ENCODE peak calls at places on chromosomes 6 and 20, in six cellular contexts. S, H, Z, N, R and A are unnamed samples.

GRCh38 chr6:85113934-85114582 is 335.8 kb upstream of the NT5E start:
- DNase-seq in S (no peak), R (no peak), N (no peak), Z (no peak), H (no peak), A (peak; percentile 63)

GRCh38 chr20:53611449-53611894 is 17.8 kb upstream of the ZNF217 start:
- DNase-seq in S (peak; percentile 43), R (no peak), H (peak; percentile 24), N (no peak), Z (peak; percentile 78), A (peak; percentile 97)

GRCh38 chr20:57523782-57524181 is 1.2 kb downstream of the CTCFL start:
- DNase-seq in S (no peak), R (no peak), H (no peak), Z (no peak), N (no peak), A (no peak)

GRCh38 chr6:125302840-125303511 is 1.2 kb upstream of the HDDC2 start:
- DNase-seq in S (no peak), Z (no peak), N (no peak), H (no peak), R (no peak), A (no peak)

GRCh38 chr20:6566821-6567220 is 200.7 kb upstream of the BMP2 start:
- DNase-seq in S (no peak), H (no peak), N (no peak), R (peak; percentile 74), Z (no peak), A (peak; percentile 66)

GRCh38 chr6:100740439-100740838 is 140.7 kb downstream of the ASCC3 start:
- DNase-seq in N (no peak), R (no peak), S (no peak), H (no peak), Z (no peak), A (no peak)

GRCh38 chr20:13855613-13856012 is 70.8 kb downstream of the NDUFAF5 start:
- DNase-seq in H (no peak), N (no peak), Z (no peak), R (no peak), S (no peak), A (no peak)

GRCh38 chr20:63570281-63571086 is 3.6 kb downstream of the HELZ2 start:
- DNase-seq in R (peak; percentile 83), H (no peak), N (no peak), S (no peak), Z (no peak), A (no peak)

GRCh38 chr6:20574355-20574754 is 40.1 kb downstream of the CDKAL1 start:
- DNase-seq in Z (no peak), N (no peak), R (no peak), H (no peak), S (no peak), A (no peak)

GRCh38 chr6:135870722-135871121 is 19.2 kb downstream of the PDE7B start:
- DNase-seq in N (no peak), R (no peak), S (no peak), H (no peak), Z (no peak), A (peak; percentile 69)

GRCh38 chr20:12180107-12180661 is 262.5 kb downstream of the BTBD3 start:
- DNase-seq in N (no peak), Z (no peak), R (no peak), S (no peak), H (no peak), A (no peak)

GRCh38 chr6:11384531-11385309 is 152.3 kb upstream of the NEDD9 start:
- DNase-seq in S (no peak), H (no peak), N (no peak), R (no peak), Z (no peak), A (no peak)

GRCh38 chr20:34540596-34541263 is 17.8 kb upstream of the MAP1LC3A start:
- DNase-seq in H (no peak), Z (no peak), R (no peak), N (no peak), S (no peak), A (no peak)

GRCh38 chr20:62832212-62832922 is 15.5 kb downstream of the COL9A3 start:
- DNase-seq in R (peak; percentile 81), Z (peak; percentile 51), S (peak; percentile 80), H (no peak), N (no peak), A (no peak)

GRCh38 chr20:52411611-52412010 is 220.0 kb upstream of the ZFP64 start:
- DNase-seq in H (no peak), N (no peak), S (no peak), Z (no peak), R (no peak), A (no peak)

GRCh38 chr6:149563203-149563927 is 2.8 kb upstream of the GINM1 start:
- DNase-seq in R (no peak), H (no peak), S (no peak), N (no peak), Z (no peak), A (peak; percentile 88)

GRCh38 chr6:149560736-149561135 is 5.4 kb upstream of the GINM1 start:
- DNase-seq in H (peak; percentile 34), N (no peak), S (no peak), Z (peak; percentile 58), R (no peak), A (no peak)

GRCh38 chr6:149563928-149564325 is 2.2 kb upstream of the GINM1 start:
- DNase-seq in H (no peak), R (no peak), N (no peak), S (no peak), Z (no peak), A (no peak)

GRCh38 chr6:149558029-149558428 is 8.1 kb upstream of the GINM1 start:
- DNase-seq in H (no peak), Z (no peak), S (no peak), R (no peak), N (no peak), A (no peak)

DNA sequence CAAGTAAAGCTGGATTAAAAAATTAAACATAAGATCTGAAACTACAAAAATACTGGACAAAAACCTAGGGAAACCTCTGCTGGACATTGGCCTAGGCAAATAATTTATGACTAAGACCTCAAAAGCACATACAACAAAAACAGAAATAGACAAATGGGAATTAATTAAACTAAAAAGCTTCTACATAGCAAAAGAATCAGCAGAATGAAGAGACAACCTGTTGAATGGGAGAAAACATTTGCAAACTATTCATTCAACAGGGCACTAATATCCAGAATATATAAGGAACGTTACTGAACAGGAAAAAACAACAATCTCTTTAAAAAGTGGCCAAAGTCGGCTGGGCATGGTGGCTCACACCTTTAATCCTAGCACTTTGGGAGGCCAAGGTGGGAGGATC is 6.8 kb upstream of the GINM1 start:
- DNase-seq in S (no peak), N (no peak), R (no peak), H (no peak), Z (no peak), A (no peak)
- TF ChIP-seq CTCF in S (no peak), N (no peak), R (no peak), H (no peak), Z (no peak), A (no peak)

DNA sequence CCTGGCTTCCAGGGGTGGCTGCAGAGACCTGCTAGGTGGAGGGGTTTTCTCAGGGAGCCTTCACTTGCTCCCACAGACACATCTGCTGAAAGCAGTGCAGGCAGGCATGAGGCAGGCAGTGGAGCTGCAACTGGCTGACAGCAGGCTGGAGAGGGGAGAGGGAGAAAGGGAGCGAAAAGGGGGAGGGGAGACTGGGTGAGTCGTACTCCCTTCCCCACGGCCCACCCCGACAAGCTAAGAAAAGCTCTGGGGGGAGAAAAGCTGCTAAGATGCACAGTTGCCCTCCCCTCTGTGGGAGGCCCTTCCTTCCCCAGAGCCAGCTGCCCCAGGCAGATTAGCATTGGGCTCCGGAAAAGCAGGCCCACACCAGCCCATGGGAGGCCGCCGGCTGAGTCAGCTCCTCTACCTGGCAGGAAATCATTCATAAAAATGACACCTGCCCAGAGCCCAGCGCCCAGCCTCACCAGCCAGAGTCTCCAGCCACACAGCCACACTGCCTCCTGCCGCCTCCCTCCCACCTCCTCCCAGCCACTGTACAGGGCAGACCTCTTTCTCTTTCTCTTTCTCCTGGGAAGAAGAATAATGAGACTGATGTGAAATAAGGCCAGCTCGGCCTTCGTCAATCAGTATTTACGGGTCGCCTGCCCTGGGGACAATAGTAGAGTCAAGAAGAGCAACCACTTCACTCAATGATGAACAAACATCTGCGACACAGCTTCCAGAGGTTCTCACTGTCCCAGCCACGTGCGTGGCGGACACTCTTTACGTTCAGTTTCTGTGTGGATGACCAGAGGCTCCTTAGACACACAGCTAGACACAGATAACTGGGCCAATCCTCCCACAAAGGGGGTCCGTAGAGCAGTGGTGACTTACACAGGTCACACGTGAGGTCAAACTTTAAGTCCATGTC is 7.7 kb upstream of the C20orf203 start:
- DNase-seq in R (peak; percentile 97), H (peak; percentile 78), N (no peak), S (no peak), Z (no peak), A (no peak)
- H3K4me3 ChIP-seq in R (no peak overlapping the region), H (no peak overlapping the region), N (no peak overlapping the region), S (no peak overlapping the region), Z (no peak overlapping the region), A (no peak overlapping the region)

GRCh38 chr20:44886276-44886671 is 769 bp downstream of the YWHAB start:
- DNase-seq in S (no peak), Z (no peak), N (no peak), H (no peak), R (no peak), A (no peak)

GRCh38 chr20:44886828-44887227 is 1.3 kb downstream of the YWHAB start:
- DNase-seq in Z (no peak), H (no peak), N (no peak), S (no peak), R (no peak), A (no peak)

GRCh38 chr20:44887466-44887865 is 2.0 kb downstream of the YWHAB start:
- DNase-seq in H (no peak), N (no peak), Z (no peak), S (no peak), R (no peak), A (no peak)

GRCh38 chr20:44884907-44885391 is 556 bp upstream of the YWHAB start:
- DNase-seq in Z (no peak), H (no peak), S (no peak), R (no peak), N (no peak), A (no peak)

GRCh38 chr20:44885392-44886275 is at the start of gene YWHAB:
- DNase-seq in R (peak; percentile 100), Z (peak; percentile 91), S (peak; percentile 99), H (peak; percentile 99), N (peak; percentile 99), A (peak; percentile 94)
- TF ChIP-seq CTCF in R (no peak), Z (no peak), S (peak; percentile 22), H (peak; percentile 11), N (no peak), A (peak; percentile 14)

GRCh38 chr6:166413491-166413951 is 30.8 kb upstream of the MPC1 start:
- DNase-seq in R (no peak), H (no peak), N (no peak), Z (no peak), S (no peak), A (no peak)
- H3K4me3 ChIP-seq in R (no peak overlapping the region), H (no peak overlapping the region), N (no peak overlapping the region), Z (no peak overlapping the region), S (no peak overlapping the region), A (no peak overlapping the region)

GRCh38 chr20:922781-923180 is 6.6 kb upstream of the ANGPT4 start:
- DNase-seq in H (no peak), N (no peak), Z (no peak), S (no peak), R (no peak), A (no peak)
- TF ChIP-seq CTCF in H (no peak), N (no peak), Z (no peak), S (no peak), R (no peak), A (no peak)